ENCODE peak calls at places on chromosome 3, in six cellular contexts. I is lower leg skin; S is GM06990; Y is amygdala; F is CD4-positive, alpha-beta memory T cell; N is frontal cortex. U is an unnamed sample.

GRCh38 chr3:133494469-133494868 is 79.0 kb upstream of the CDV3 start:
- DNase-seq in I (no peak), S (no peak), N (no peak), Y (no peak), F (no peak), U (no peak)

GRCh38 chr3:127042634-127043033 is 59.7 kb downstream of the PLXNA1 start:
- DNase-seq in I (no peak), F (no peak), S (no peak), Y (no peak), N (no peak), U (no peak)

GRCh38 chr3:89380006-89380405 is 272.6 kb downstream of the EPHA3 start:
- DNase-seq in F (no peak), Y (no peak), N (no peak), S (no peak), I (no peak), U (no peak)

GRCh38 chr3:182843478-182843877 is 50.2 kb downstream of the ATP11B start:
- DNase-seq in N (no peak), F (no peak), Y (no peak), S (no peak), I (no peak), U (no peak)

GRCh38 chr3:10753964-10754363 is 62.1 kb upstream of the SLC6A11 start:
- DNase-seq in F (no peak), N (no peak), Y (no peak), S (no peak), I (peak; percentile 78), U (no peak)

GRCh38 chr3:64408770-64409169 is 183.5 kb upstream of the PRICKLE2 start:
- DNase-seq in F (no peak), S (no peak), I (no peak), N (no peak), Y (no peak), U (no peak)

GRCh38 chr3:51559266-51559907 is 20.9 kb downstream of the RAD54L2 start:
- DNase-seq in Y (no peak), N (no peak), S (no peak), I (no peak), F (no peak), U (no peak)

GRCh38 chr3:130276203-130276803 is 69.2 kb upstream of the COL6A5 start:
- DNase-seq in S (no peak), Y (no peak), F (peak; percentile 7), N (no peak), I (no peak), U (no peak)

GRCh38 chr3:111324645-111325044 is 217.4 kb upstream of the CD96 start:
- DNase-seq in S (no peak), F (no peak), I (no peak), N (no peak), Y (no peak), U (no peak)

GRCh38 chr3:182954553-182954952 is 25.8 kb downstream of the DCUN1D1 start:
- DNase-seq in I (no peak), S (no peak), F (no peak), Y (no peak), N (no peak), U (no peak)

GRCh38 chr3:36362216-36362615 is 18.1 kb upstream of the STAC start:
- DNase-seq in N (no peak), Y (no peak), I (no peak), F (no peak), S (no peak), U (no peak)

GRCh38 chr3:110881069-110881468 is 190.5 kb upstream of the NECTIN3 start:
- DNase-seq in S (no peak), N (no peak), F (no peak), Y (peak; percentile 2), I (peak; percentile 81), U (peak; percentile 23)

GRCh38 chr3:158823426-158823825 is 21.6 kb downstream of the MFSD1 start:
- DNase-seq in I (no peak), N (no peak), F (no peak), Y (no peak), S (no peak), U (no peak)

GRCh38 chr3:136197159-136197715 is 1.1 kb upstream of the MSL2 start:
- DNase-seq in F (no peak), Y (no peak), N (no peak), I (no peak), S (no peak), U (no peak)

GRCh38 chr3:23921052-23921511 is 4.2 kb downstream of the RPL15 start:
- DNase-seq in I (no peak), F (no peak), S (no peak), N (no peak), Y (no peak), U (no peak)

GRCh38 chr3:179309225-179310109 is 13.4 kb upstream of the ZNF639 start:
- DNase-seq in F (no peak), S (no peak), N (no peak), I (no peak), Y (no peak), U (no peak)

GRCh38 chr3:14810795-14811661 is 7.7 kb upstream of the FGD5 start:
- DNase-seq in F (no peak), N (no peak), S (no peak), Y (no peak), I (no peak), U (no peak)

GRCh38 chr3:185693985-185694675 is 108.0 kb downstream of the SENP2 start:
- DNase-seq in I (no peak), S (no peak), F (no peak), Y (no peak), N (no peak), U (no peak)

GRCh38 chr3:5126586-5126985 is 4.5 kb downstream of the ARL8B start:
- DNase-seq in I (no peak), Y (no peak), S (no peak), F (no peak), N (no peak), U (no peak)

GRCh38 chr3:22734207-22734606 is 468.9 kb upstream of the UBE2E2 start:
- DNase-seq in F (no peak), S (no peak), I (no peak), Y (no peak), N (no peak), U (no peak)

GRCh38 chr3:104907507-104907906 is 459.2 kb upstream of the ALCAM start:
- DNase-seq in S (no peak), I (no peak), N (no peak), Y (no peak), F (no peak), U (no peak)

GRCh38 chr3:132268956-132269355 is 48.3 kb upstream of the ACP3 start:
- DNase-seq in I (no peak), N (no peak), Y (no peak), S (no peak), F (no peak), U (no peak)

GRCh38 chr3:136559896-136560295 is 192.3 kb downstream of the STAG1 start:
- DNase-seq in Y (no peak), N (no peak), I (no peak), S (no peak), F (no peak), U (no peak)

GRCh38 chr3:94285874-94286273 is 223.0 kb downstream of the NSUN3 start:
- DNase-seq in F (no peak), I (no peak), S (no peak), N (no peak), Y (no peak), U (no peak)

GRCh38 chr3:81735334-81735733 is 26.1 kb downstream of the GBE1 start:
- DNase-seq in Y (no peak), N (no peak), S (no peak), F (no peak), I (no peak), U (no peak)

GRCh38 chr3:99413504-99413903 is 224.9 kb upstream of the COL8A1 start:
- DNase-seq in S (no peak), F (no peak), I (no peak), N (no peak), Y (no peak), U (no peak)

GRCh38 chr3:142278451-142278850 is 53.1 kb upstream of the GK5 start:
- DNase-seq in N (no peak), F (no peak), Y (no peak), I (no peak), S (no peak), U (no peak)

GRCh38 chr3:99972380-99973104 is 141.8 kb downstream of the FILIP1L start:
- DNase-seq in I (no peak), S (no peak), N (no peak), Y (no peak), F (no peak), U (no peak)

GRCh38 chr3:46565113-46565490 is 1.0 kb downstream of the LRRC2 start:
- DNase-seq in S (no peak), F (no peak), I (peak; percentile 80), N (no peak), Y (no peak), U (no peak)

GRCh38 chr3:127096256-127097008 is 96.5 kb upstream of the PRR23E start:
- DNase-seq in Y (no peak), N (no peak), F (no peak), I (no peak), S (no peak), U (no peak)